ENCODE peak calls at places on chromosomes 2 and 18, in ten cellular contexts. V is activated CD8-positive, alpha-beta memory T cell treated with anti-CD3 and anti-CD28 coated beads, Interleukin-2, amount 50 U/mL, for 48 hours; Z is left kidney; B is Kasumi-1; P is HT1080; U is activated CD4-positive, alpha-beta T cell treated with anti-CD3 and anti-CD28 coated beads, Interleukin-2, amount 10 ng/mL, durations not matched to agents 7 days and 5 days; J is NCI-H1105 treated with DMSO at 0.1 percent for 48 hours; X is A172; N is astrocyte of the spinal cord; W is CD8-positive, alpha-beta memory T cell. Q is an unnamed sample.

GRCh38 chr2:189580662-189581353 is at the start of gene SLC40A1:
- DNase-seq in V (peak; percentile 72), Z (peak; percentile 96), B (peak; percentile 88), P (peak; percentile 63), U (peak; percentile 56), J (peak; percentile 71), X (peak; percentile 10), N (peak; percentile 52), W (peak; percentile 19), Q (peak; percentile 88)

GRCh38 chr2:178478102-178478441 is 328 bp downstream of the FKBP7 start:
- DNase-seq in V (no peak), Z (peak; percentile 60), B (peak; percentile 77), P (no peak), U (no peak), J (peak; percentile 49), X (no peak), N (no peak), W (no peak), Q (no peak)

GRCh38 chr2:205197468-205198129 is 484.7 kb upstream of the NRP2 start:
- DNase-seq in V (no peak), Z (no peak), B (no peak), P (no peak), U (no peak), J (peak; percentile 72), X (peak; percentile 2), N (no peak), W (no peak), Q (no peak)

GRCh38 chr18:28115149-28115550 is 61.8 kb downstream of the CDH2 start:
- DNase-seq in V (no peak), Z (no peak), B (no peak), P (peak; percentile 99), U (no peak), J (no peak), X (peak; percentile 98), N (peak; percentile 95), W (no peak), Q (no peak)

GRCh38 chr2:215654177-215654850 is 218.4 kb upstream of the FN1 start:
- DNase-seq in V (no peak), Z (no peak), B (no peak), P (no peak), U (no peak), J (no peak), X (no peak), N (peak; percentile 80), W (no peak), Q (no peak)

GRCh38 chr2:230690439-230690838 is 22.2 kb upstream of the CAB39 start:
- DNase-seq in V (no peak), Z (no peak), B (no peak), P (peak; percentile 51), U (no peak), J (no peak), X (peak; percentile 39), N (peak; percentile 59), W (no peak), Q (peak; percentile 83)

GRCh38 chr2:201235865-201236811 is 24.2 kb upstream of the CASP8 start:
- DNase-seq in V (no peak), Z (peak; percentile 82), B (peak; percentile 93), P (peak; percentile 73), U (peak; percentile 79), J (no peak), X (peak; percentile 69), N (peak; percentile 84), W (peak; percentile 32), Q (peak; percentile 64)

GRCh38 chr18:59663096-59663495 is 34.1 kb downstream of the CCBE1 start:
- DNase-seq in V (no peak), Z (no peak), B (no peak), P (no peak), U (no peak), J (no peak), X (no peak), N (no peak), W (no peak), Q (no peak)

GRCh38 chr2:240874715-240875227 is 6.1 kb downstream of the AGXT start:
- DNase-seq in V (no peak), Z (no peak), B (no peak), P (no peak), U (no peak), J (no peak), X (no peak), N (no peak), W (no peak), Q (no peak)